ENCODE peak calls at places on chromosomes 7 and 10, in five cellular contexts. H, Q, T, P and N are unnamed samples.

GRCh38 chr7:24975647-24976260 is 4.2 kb downstream of the OSBPL3 start:
- DNase-seq in H (no peak), Q (no peak), T (no peak), P (no peak), N (no peak)

GRCh38 chr10:5942471-5942870 is 34.9 kb downstream of the IL15RA start:
- DNase-seq in H (no peak), P (no peak), T (no peak), Q (peak; percentile 58), N (no peak)

GRCh38 chr7:103879411-103879810 is 110.0 kb downstream of the RELN start:
- DNase-seq in H (no peak), P (no peak), T (no peak), Q (no peak), N (no peak)

GRCh38 chr10:6144609-6145413 is 56.0 kb downstream of the RBM17 start:
- DNase-seq in Q (peak; percentile 90), T (peak; percentile 93), P (peak; percentile 84), H (peak; percentile 60), N (peak; percentile 72)

GRCh38 chr7:5695037-5695708 is 86.3 kb downstream of the RNF216 start:
- DNase-seq in Q (peak; percentile 64), P (peak; percentile 43), H (peak; percentile 80), T (peak; percentile 78), N (peak; percentile 80)

GRCh38 chr7:76333388-76334101 is 25.2 kb downstream of the YWHAG start:
- DNase-seq in T (no peak), H (no peak), Q (no peak), P (no peak), N (no peak)

GRCh38 chr10:7317799-7318446 is 92.9 kb downstream of the SFMBT2 start:
- DNase-seq in Q (no peak), T (no peak), H (peak; percentile 65), P (no peak), N (no peak)

GRCh38 chr7:12490105-12490688 is 80.3 kb upstream of the SCIN start:
- DNase-seq in H (peak; percentile 20), Q (no peak), T (peak; percentile 32), P (no peak), N (no peak)

GRCh38 chr10:96833220-96834001 is 1.3 kb downstream of the LCOR start:
- DNase-seq in P (no peak), T (peak; percentile 49), Q (no peak), H (no peak), N (no peak)

GRCh38 chr10:24360286-24361127 is 151.6 kb downstream of the KIAA1217 start:
- DNase-seq in P (no peak), T (peak; percentile 80), H (peak; percentile 40), Q (peak; percentile 57), N (peak; percentile 61)

GRCh38 chr10:93826355-93826754 is 67.4 kb upstream of the SLC35G1 start:
- DNase-seq in H (no peak), Q (no peak), P (no peak), T (peak; percentile 36), N (no peak)

GRCh38 chr10:75189266-75190096 is 21.1 kb upstream of the VDAC2 start:
- DNase-seq in Q (peak; percentile 37), T (no peak), H (no peak), P (no peak), N (no peak)

GRCh38 chr7:80247144-80247543 is 112.5 kb downstream of the GNAI1 start:
- DNase-seq in Q (no peak), H (no peak), P (no peak), T (peak; percentile 22), N (no peak)

GRCh38 chr7:114416089-114416990 is 1.7 kb downstream of the FOXP2 start:
- DNase-seq in P (no peak), H (no peak), Q (no peak), T (no peak), N (no peak)

GRCh38 chr10:23496727-23497126 is 57.9 kb downstream of the OTUD1 start:
- DNase-seq in T (no peak), P (no peak), H (no peak), Q (no peak), N (no peak)